ENCODE peak calls at places on chromosomes 13 and 19, in six cellular contexts. One of them, this sample, is unnamed.

GRCh38 chr13:52925221-52925620 is 76.8 kb upstream of the PCDH8 start:
- DNase-seq in esophagus muscularis mucosa: no peak
- DNase-seq in H1: no peak
- DNase-seq in transverse colon: no peak
- DNase-seq in stomach: no peak
- DNase-seq in vagina: no peak
- DNase-seq in this sample: no peak

GRCh38 chr13:59603646-59604045 is 560.1 kb downstream of the DIAPH3 start:
- DNase-seq in esophagus muscularis mucosa: no peak
- DNase-seq in H1: no peak
- DNase-seq in transverse colon: no peak
- DNase-seq in stomach: no peak
- DNase-seq in vagina: no peak
- DNase-seq in this sample: no peak

GRCh38 chr19:35563207-35563829 is at the start of gene ATP4A:
- DNase-seq in esophagus muscularis mucosa: no peak
- DNase-seq in H1: no peak
- DNase-seq in transverse colon: no peak
- DNase-seq in stomach: no peak
- DNase-seq in vagina: no peak
- DNase-seq in this sample: no peak

GRCh38 chr19:11420429-11420893 is 1.3 kb upstream of the RGL3 start:
- DNase-seq in esophagus muscularis mucosa: no peak
- DNase-seq in H1: no peak
- DNase-seq in transverse colon: no peak
- DNase-seq in stomach: no peak
- DNase-seq in vagina: no peak
- DNase-seq in this sample: peak

GRCh38 chr19:57708641-57709354 is at the start of gene ZNF154:
- DNase-seq in esophagus muscularis mucosa: no peak
- DNase-seq in H1: peak
- DNase-seq in transverse colon: peak
- DNase-seq in stomach: no peak
- DNase-seq in vagina: no peak
- DNase-seq in this sample: peak

GRCh38 chr19:6279620-6279930 is 200 bp downstream of the MLLT1 start:
- DNase-seq in esophagus muscularis mucosa: no peak
- DNase-seq in H1: no peak
- DNase-seq in transverse colon: no peak
- DNase-seq in stomach: no peak
- DNase-seq in vagina: no peak
- DNase-seq in this sample: no peak

GRCh38 chr13:92317066-92317465 is 909.5 kb upstream of the GPC6 start:
- DNase-seq in esophagus muscularis mucosa: no peak
- DNase-seq in H1: no peak
- DNase-seq in transverse colon: no peak
- DNase-seq in stomach: no peak
- DNase-seq in vagina: no peak
- DNase-seq in this sample: no peak

GRCh38 chr19:10695401-10696398 is 5.5 kb upstream of the QTRT1 start:
- DNase-seq in esophagus muscularis mucosa: peak
- DNase-seq in H1: peak
- DNase-seq in transverse colon: peak
- DNase-seq in stomach: peak
- DNase-seq in vagina: no peak
- DNase-seq in this sample: peak

GRCh38 chr19:8036438-8037099 is 16.0 kb upstream of the CCL25 start:
- DNase-seq in esophagus muscularis mucosa: no peak
- DNase-seq in H1: no peak
- DNase-seq in transverse colon: no peak
- DNase-seq in stomach: no peak
- DNase-seq in vagina: no peak
- DNase-seq in this sample: no peak

GRCh38 chr13:111252449-111253124 is 67.9 kb upstream of the TEX29 start:
- DNase-seq in esophagus muscularis mucosa: peak
- DNase-seq in H1: no peak
- DNase-seq in transverse colon: no peak
- DNase-seq in stomach: no peak
- DNase-seq in vagina: no peak
- DNase-seq in this sample: no peak

GRCh38 chr19:19745496-19746285 is 12.8 kb upstream of the ZNF14 start:
- DNase-seq in esophagus muscularis mucosa: no peak
- DNase-seq in H1: no peak
- DNase-seq in transverse colon: no peak
- DNase-seq in stomach: no peak
- DNase-seq in vagina: peak
- DNase-seq in this sample: no peak

GRCh38 chr13:83221256-83221655 is 661.0 kb downstream of the SLITRK1 start:
- DNase-seq in esophagus muscularis mucosa: no peak
- DNase-seq in H1: no peak
- DNase-seq in transverse colon: no peak
- DNase-seq in stomach: no peak
- DNase-seq in vagina: no peak
- DNase-seq in this sample: no peak

GRCh38 chr19:35346193-35347052 is 1.3 kb upstream of the FFAR1 start:
- DNase-seq in esophagus muscularis mucosa: peak
- DNase-seq in H1: no peak
- DNase-seq in transverse colon: peak
- DNase-seq in stomach: peak
- DNase-seq in vagina: peak
- DNase-seq in this sample: peak

GRCh38 chr19:19342086-19343015 is 21.7 kb downstream of the MAU2 start:
- DNase-seq in esophagus muscularis mucosa: no peak
- DNase-seq in H1: peak
- DNase-seq in transverse colon: peak
- DNase-seq in stomach: peak
- DNase-seq in vagina: no peak
- DNase-seq in this sample: no peak

GRCh38 chr19:4370418-4371041 is 27.2 kb downstream of the MPND start:
- DNase-seq in esophagus muscularis mucosa: no peak
- DNase-seq in H1: no peak
- DNase-seq in transverse colon: no peak
- DNase-seq in stomach: no peak
- DNase-seq in vagina: no peak
- DNase-seq in this sample: no peak
- H3K27ac ChIP-seq in esophagus muscularis mucosa: peak
- H3K27ac ChIP-seq in H1: no peak
- H3K27ac ChIP-seq in transverse colon: peak
- H3K27ac ChIP-seq in stomach: peak
- H3K27ac ChIP-seq in vagina: peak
- H3K27ac ChIP-seq in this sample: peak

GRCh38 chr19:37594982-37595382 is 306 bp downstream of the ZNF540 start:
- DNase-seq in esophagus muscularis mucosa: peak
- DNase-seq in H1: no peak
- DNase-seq in transverse colon: peak
- DNase-seq in stomach: peak
- DNase-seq in vagina: no peak
- DNase-seq in this sample: peak
- TF ChIP-seq POLR2AphosphoS5 in esophagus muscularis mucosa: no peak
- TF ChIP-seq POLR2AphosphoS5 in H1: no peak
- TF ChIP-seq POLR2AphosphoS5 in transverse colon: no peak
- TF ChIP-seq POLR2AphosphoS5 in stomach: no peak
- TF ChIP-seq POLR2AphosphoS5 in vagina: no peak
- TF ChIP-seq POLR2AphosphoS5 in this sample: no peak

GRCh38 chr13:33543631-33544030 is 258.1 kb upstream of the STARD13 start:
- DNase-seq in esophagus muscularis mucosa: no peak
- DNase-seq in H1: no peak
- DNase-seq in transverse colon: no peak
- DNase-seq in stomach: no peak
- DNase-seq in vagina: no peak
- DNase-seq in this sample: no peak
- H3K4me3 ChIP-seq in esophagus muscularis mucosa: peak
- H3K4me3 ChIP-seq in H1: peak
- H3K4me3 ChIP-seq in transverse colon: no peak
- H3K4me3 ChIP-seq in stomach: peak
- H3K4me3 ChIP-seq in vagina: peak
- H3K4me3 ChIP-seq in this sample: no peak

DNA sequence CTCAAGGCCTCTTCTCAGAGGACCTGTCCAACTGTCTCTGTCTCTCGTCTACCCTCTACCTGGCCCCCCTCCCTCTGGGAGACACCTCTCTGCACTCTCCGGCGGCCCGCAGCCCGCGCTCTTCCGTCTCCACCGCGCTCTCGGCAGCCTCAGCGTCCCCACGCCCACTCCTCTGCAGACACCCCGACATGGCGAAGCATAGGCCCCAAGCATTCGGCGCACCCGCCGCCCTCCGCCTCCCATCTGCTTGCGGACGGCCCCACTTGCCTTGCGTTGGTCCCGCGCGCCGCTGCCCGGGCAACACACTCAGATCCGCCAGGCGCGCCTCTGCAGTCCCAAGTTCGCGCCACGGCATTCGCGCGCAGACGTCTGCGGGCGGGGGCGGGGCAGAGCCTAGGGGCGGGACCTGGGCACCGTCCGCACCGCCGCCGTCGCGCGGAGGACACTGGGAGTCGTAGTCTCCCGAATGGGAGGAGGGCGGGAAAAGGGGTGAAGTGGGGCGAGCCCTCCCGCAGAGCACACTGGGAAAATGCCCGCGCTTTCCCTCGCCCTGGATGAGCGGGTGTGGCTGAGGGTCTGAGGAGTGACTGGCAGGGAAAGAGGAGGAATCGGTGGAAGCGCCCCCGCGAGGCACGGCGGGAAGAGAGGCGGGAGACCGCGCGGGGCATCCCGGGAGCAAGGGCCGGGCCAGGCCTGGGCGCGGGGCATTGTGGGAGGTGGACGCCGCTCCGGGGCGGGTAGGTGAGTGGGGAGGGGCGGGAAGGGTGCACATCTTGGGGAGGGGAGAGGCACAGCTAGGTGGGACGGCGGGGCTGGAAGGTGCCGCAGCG is at the start of the genes LIG1 and ZSWIM9:
- DNase-seq in esophagus muscularis mucosa: peak
- DNase-seq in H1: peak
- DNase-seq in transverse colon: peak
- DNase-seq in stomach: peak
- DNase-seq in vagina: no peak
- DNase-seq in this sample: peak
- H3K27ac ChIP-seq in esophagus muscularis mucosa: peak
- H3K27ac ChIP-seq in H1: peak
- H3K27ac ChIP-seq in transverse colon: peak
- H3K27ac ChIP-seq in stomach: peak
- H3K27ac ChIP-seq in vagina: peak
- H3K27ac ChIP-seq in this sample: peak

DNA sequence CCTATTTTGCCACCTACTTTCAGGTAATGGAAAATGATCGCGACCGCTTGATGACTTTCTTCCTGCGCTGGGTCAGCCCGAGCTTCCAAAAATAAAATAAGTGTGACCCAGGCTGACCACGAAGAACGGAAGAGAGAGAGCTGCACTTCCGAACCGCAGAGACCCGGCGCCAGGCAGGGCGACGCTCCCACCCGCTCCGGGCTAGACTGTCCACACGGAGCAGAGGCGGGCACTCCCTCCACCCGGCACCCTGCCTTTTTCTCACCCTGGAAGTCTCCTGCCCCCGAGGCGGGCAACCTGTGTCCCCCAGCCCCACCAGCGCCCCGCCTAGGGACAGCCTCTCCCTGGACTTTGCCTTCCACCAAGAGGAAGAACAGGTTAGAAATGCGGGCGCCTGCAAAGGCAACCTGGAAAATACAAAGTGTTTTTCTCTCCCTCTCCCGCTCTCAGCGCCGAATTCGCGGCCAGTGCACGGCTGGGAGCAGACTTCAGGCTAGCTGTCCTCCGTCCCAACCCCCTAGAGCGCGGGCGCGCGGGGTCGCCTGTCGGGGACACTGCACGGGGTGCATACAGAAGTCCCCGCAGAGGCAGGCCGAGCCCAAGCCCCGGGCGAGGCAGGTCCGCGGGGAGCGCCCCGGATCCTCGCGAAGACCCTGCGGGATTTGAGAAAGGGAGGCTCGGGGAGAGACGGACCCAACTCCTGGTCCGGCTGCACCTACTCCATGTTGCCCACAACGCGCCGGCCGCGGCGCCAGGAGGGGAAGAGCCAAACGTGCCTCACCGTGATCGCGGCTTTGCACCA is 884 bp downstream of the SPRY2 start:
- DNase-seq in esophagus muscularis mucosa: no peak
- DNase-seq in H1: no peak
- DNase-seq in transverse colon: peak
- DNase-seq in stomach: peak
- DNase-seq in vagina: no peak
- DNase-seq in this sample: peak
- TF ChIP-seq POLR2AphosphoS5 in esophagus muscularis mucosa: no peak
- TF ChIP-seq POLR2AphosphoS5 in H1: peak
- TF ChIP-seq POLR2AphosphoS5 in transverse colon: peak
- TF ChIP-seq POLR2AphosphoS5 in stomach: no peak
- TF ChIP-seq POLR2AphosphoS5 in vagina: no peak
- TF ChIP-seq POLR2AphosphoS5 in this sample: peak

GRCh38 chr19:3397266-3398022 is 31.1 kb downstream of the NFIC start:
- DNase-seq in esophagus muscularis mucosa: no peak
- DNase-seq in H1: no peak
- DNase-seq in transverse colon: peak
- DNase-seq in stomach: peak
- DNase-seq in vagina: no peak
- DNase-seq in this sample: peak

GRCh38 chr19:3396881-3397265 is 30.5 kb downstream of the NFIC start:
- DNase-seq in esophagus muscularis mucosa: no peak
- DNase-seq in H1: no peak
- DNase-seq in transverse colon: no peak
- DNase-seq in stomach: no peak
- DNase-seq in vagina: no peak
- DNase-seq in this sample: no peak

GRCh38 chr19:3401004-3401768 is 34.8 kb downstream of the NFIC start:
- DNase-seq in esophagus muscularis mucosa: no peak
- DNase-seq in H1: no peak
- DNase-seq in transverse colon: no peak
- DNase-seq in stomach: no peak
- DNase-seq in vagina: no peak
- DNase-seq in this sample: no peak

GRCh38 chr19:3398900-3399278 is 32.5 kb downstream of the NFIC start:
- DNase-seq in esophagus muscularis mucosa: no peak
- DNase-seq in H1: no peak
- DNase-seq in transverse colon: no peak
- DNase-seq in stomach: no peak
- DNase-seq in vagina: no peak
- DNase-seq in this sample: no peak

DNA sequence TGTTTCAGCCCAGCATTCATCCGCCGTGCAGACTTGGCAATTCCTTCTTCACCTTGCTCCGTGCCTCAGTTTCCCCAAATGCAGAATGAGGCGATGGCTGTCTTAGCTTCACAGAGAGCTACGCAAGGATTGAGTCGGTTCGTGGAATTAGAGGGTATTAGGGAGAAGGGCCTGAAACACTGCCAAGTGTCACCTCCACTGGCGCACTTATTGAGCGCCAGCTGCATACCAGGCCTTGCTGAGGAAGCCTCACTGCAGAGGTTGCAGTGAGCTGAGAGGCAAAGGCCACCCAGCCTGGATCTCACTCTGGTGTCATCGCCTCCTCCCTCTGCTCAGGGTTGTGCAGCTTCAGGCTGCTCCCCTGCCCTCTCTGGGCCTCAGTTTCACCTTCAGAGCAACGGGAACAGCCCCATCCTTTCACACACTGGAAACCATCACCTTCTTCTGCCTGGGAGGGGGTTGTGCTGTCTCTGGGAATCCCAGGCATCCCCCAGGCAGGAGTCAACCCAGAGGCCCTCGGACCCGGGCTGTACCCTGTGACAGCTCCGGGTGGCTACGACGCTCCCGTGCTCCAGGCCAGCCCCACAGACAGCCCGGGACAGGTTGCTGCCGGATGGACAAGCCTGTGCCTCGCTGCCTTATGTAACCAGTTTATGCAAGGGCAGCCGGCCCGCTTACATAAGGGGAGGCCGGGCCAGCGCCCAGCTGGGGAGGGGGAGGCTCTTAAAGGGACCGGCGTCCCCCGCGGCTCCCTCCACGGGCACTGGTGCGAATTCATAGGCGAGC is 31.9 kb downstream of the NFIC start:
- DNase-seq in esophagus muscularis mucosa: peak
- DNase-seq in H1: no peak
- DNase-seq in transverse colon: peak
- DNase-seq in stomach: peak
- DNase-seq in vagina: no peak
- DNase-seq in this sample: peak
- H3K4me3 ChIP-seq in esophagus muscularis mucosa: peak
- H3K4me3 ChIP-seq in H1: no peak
- H3K4me3 ChIP-seq in transverse colon: peak
- H3K4me3 ChIP-seq in stomach: peak
- H3K4me3 ChIP-seq in vagina: peak
- H3K4me3 ChIP-seq in this sample: peak